ENCODE peak calls at places on chromosomes 2 and 18, in six cellular contexts. One of them, this sample, is unnamed.

GRCh38 chr2:77520981-77521380 is 1.2 kb downstream of the LRRTM4 start:
- DNase-seq in CD4-positive, alpha-beta memory T cell: no peak
- DNase-seq in RWPE1: no peak
- DNase-seq in body of pancreas: no peak
- DNase-seq in A549: no peak
- DNase-seq in OCI-LY7: no peak
- DNase-seq in this sample: no peak

GRCh38 chr18:71431171-71431570 is 1113.0 kb downstream of the CBLN2 start:
- DNase-seq in CD4-positive, alpha-beta memory T cell: no peak
- DNase-seq in RWPE1: no peak
- DNase-seq in body of pancreas: no peak
- DNase-seq in A549: no peak
- DNase-seq in OCI-LY7: no peak
- DNase-seq in this sample: no peak

GRCh38 chr2:233446121-233446520 is 91.8 kb downstream of the DGKD start:
- DNase-seq in CD4-positive, alpha-beta memory T cell: no peak
- DNase-seq in RWPE1: no peak
- DNase-seq in body of pancreas: no peak
- DNase-seq in A549: no peak
- DNase-seq in OCI-LY7: no peak
- DNase-seq in this sample: no peak

GRCh38 chr2:230203110-230203676 is 16.6 kb downstream of the SP110 start:
- DNase-seq in CD4-positive, alpha-beta memory T cell: peak
- DNase-seq in RWPE1: no peak
- DNase-seq in body of pancreas: no peak
- DNase-seq in A549: no peak
- DNase-seq in OCI-LY7: peak
- DNase-seq in this sample: peak

GRCh38 chr2:240643093-240643810 is 18.0 kb downstream of the GPR35 start:
- DNase-seq in CD4-positive, alpha-beta memory T cell: no peak
- DNase-seq in RWPE1: no peak
- DNase-seq in body of pancreas: no peak
- DNase-seq in A549: no peak
- DNase-seq in OCI-LY7: no peak
- DNase-seq in this sample: no peak

GRCh38 chr2:186543561-186544131 is 46.2 kb upstream of the ITGAV start:
- DNase-seq in CD4-positive, alpha-beta memory T cell: no peak
- DNase-seq in RWPE1: peak
- DNase-seq in body of pancreas: no peak
- DNase-seq in A549: peak
- DNase-seq in OCI-LY7: no peak
- DNase-seq in this sample: no peak

GRCh38 chr2:233234996-233235395 is 16.5 kb upstream of the ATG16L1 start:
- DNase-seq in CD4-positive, alpha-beta memory T cell: no peak
- DNase-seq in RWPE1: no peak
- DNase-seq in body of pancreas: no peak
- DNase-seq in A549: no peak
- DNase-seq in OCI-LY7: no peak
- DNase-seq in this sample: no peak

GRCh38 chr2:28422903-28423741 is 30.5 kb downstream of the FOSL2 start:
- DNase-seq in CD4-positive, alpha-beta memory T cell: no peak
- DNase-seq in RWPE1: no peak
- DNase-seq in body of pancreas: no peak
- DNase-seq in A549: no peak
- DNase-seq in OCI-LY7: no peak
- DNase-seq in this sample: no peak

GRCh38 chr2:128282246-128282975 is 36.3 kb downstream of the HS6ST1 start:
- DNase-seq in CD4-positive, alpha-beta memory T cell: no peak
- DNase-seq in RWPE1: no peak
- DNase-seq in body of pancreas: peak
- DNase-seq in A549: no peak
- DNase-seq in OCI-LY7: no peak
- DNase-seq in this sample: no peak

GRCh38 chr2:188189356-188189755 is 102.3 kb upstream of the GULP1 start:
- DNase-seq in CD4-positive, alpha-beta memory T cell: no peak
- DNase-seq in RWPE1: peak
- DNase-seq in body of pancreas: no peak
- DNase-seq in A549: no peak
- DNase-seq in OCI-LY7: no peak
- DNase-seq in this sample: no peak

GRCh38 chr18:63974991-63975390 is 5.1 kb downstream of the SERPINB8 start:
- DNase-seq in CD4-positive, alpha-beta memory T cell: no peak
- DNase-seq in RWPE1: no peak
- DNase-seq in body of pancreas: no peak
- DNase-seq in A549: peak
- DNase-seq in OCI-LY7: peak
- DNase-seq in this sample: no peak

GRCh38 chr2:169324581-169325260 is 37.6 kb downstream of the LRP2 start:
- DNase-seq in CD4-positive, alpha-beta memory T cell: no peak
- DNase-seq in RWPE1: no peak
- DNase-seq in body of pancreas: no peak
- DNase-seq in A549: no peak
- DNase-seq in OCI-LY7: no peak
- DNase-seq in this sample: no peak

GRCh38 chr2:233492738-233493137 is 73.8 kb downstream of the USP40 start:
- DNase-seq in CD4-positive, alpha-beta memory T cell: no peak
- DNase-seq in RWPE1: peak
- DNase-seq in body of pancreas: no peak
- DNase-seq in A549: no peak
- DNase-seq in OCI-LY7: no peak
- DNase-seq in this sample: no peak

GRCh38 chr18:2898131-2898640 is 51.4 kb downstream of the EMILIN2 start:
- DNase-seq in CD4-positive, alpha-beta memory T cell: no peak
- DNase-seq in RWPE1: peak
- DNase-seq in body of pancreas: no peak
- DNase-seq in A549: no peak
- DNase-seq in OCI-LY7: peak
- DNase-seq in this sample: no peak

GRCh38 chr18:49654347-49654746 is 92.5 kb downstream of the LIPG start:
- DNase-seq in CD4-positive, alpha-beta memory T cell: no peak
- DNase-seq in RWPE1: no peak
- DNase-seq in body of pancreas: no peak
- DNase-seq in A549: no peak
- DNase-seq in OCI-LY7: no peak
- DNase-seq in this sample: no peak

GRCh38 chr2:74843371-74844298 is 9.7 kb downstream of the HK2 start:
- DNase-seq in CD4-positive, alpha-beta memory T cell: peak
- DNase-seq in RWPE1: no peak
- DNase-seq in body of pancreas: no peak
- DNase-seq in A549: no peak
- DNase-seq in OCI-LY7: peak
- DNase-seq in this sample: no peak

GRCh38 chr2:16615687-16616615 is 49.7 kb downstream of the CYRIA start:
- DNase-seq in CD4-positive, alpha-beta memory T cell: peak
- DNase-seq in RWPE1: no peak
- DNase-seq in body of pancreas: no peak
- DNase-seq in A549: no peak
- DNase-seq in OCI-LY7: no peak
- DNase-seq in this sample: peak

GRCh38 chr2:175804130-175804529 is 197.9 kb downstream of the LNPK start:
- DNase-seq in CD4-positive, alpha-beta memory T cell: no peak
- DNase-seq in RWPE1: no peak
- DNase-seq in body of pancreas: no peak
- DNase-seq in A549: no peak
- DNase-seq in OCI-LY7: no peak
- DNase-seq in this sample: no peak

GRCh38 chr2:25362049-25362563 is 20.4 kb upstream of the DNMT3A start:
- DNase-seq in CD4-positive, alpha-beta memory T cell: peak
- DNase-seq in RWPE1: peak
- DNase-seq in body of pancreas: peak
- DNase-seq in A549: peak
- DNase-seq in OCI-LY7: peak
- DNase-seq in this sample: peak
- H3K27ac ChIP-seq in CD4-positive, alpha-beta memory T cell: peak
- H3K27ac ChIP-seq in RWPE1: peak
- H3K27ac ChIP-seq in body of pancreas: peak
- H3K27ac ChIP-seq in A549: peak
- H3K27ac ChIP-seq in OCI-LY7: peak
- H3K27ac ChIP-seq in this sample: peak

GRCh38 chr2:136024616-136025015 is 39.2 kb upstream of the DARS1 start:
- DNase-seq in CD4-positive, alpha-beta memory T cell: no peak
- DNase-seq in RWPE1: no peak
- DNase-seq in body of pancreas: no peak
- DNase-seq in A549: no peak
- DNase-seq in OCI-LY7: no peak
- DNase-seq in this sample: no peak
- H3K27ac ChIP-seq in CD4-positive, alpha-beta memory T cell: no peak
- H3K27ac ChIP-seq in RWPE1: no peak
- H3K27ac ChIP-seq in body of pancreas: no peak
- H3K27ac ChIP-seq in A549: no peak
- H3K27ac ChIP-seq in OCI-LY7: no peak
- H3K27ac ChIP-seq in this sample: no peak

GRCh38 chr2:95276244-95276887 is 2.1 kb downstream of the PROM2 start:
- DNase-seq in CD4-positive, alpha-beta memory T cell: no peak
- DNase-seq in RWPE1: no peak
- DNase-seq in body of pancreas: no peak
- DNase-seq in A549: no peak
- DNase-seq in OCI-LY7: no peak
- DNase-seq in this sample: no peak

GRCh38 chr2:95275601-95276243 is 1.5 kb downstream of the PROM2 start:
- DNase-seq in CD4-positive, alpha-beta memory T cell: no peak
- DNase-seq in RWPE1: no peak
- DNase-seq in body of pancreas: no peak
- DNase-seq in A549: no peak
- DNase-seq in OCI-LY7: no peak
- DNase-seq in this sample: peak

GRCh38 chr2:95277246-95277906 is 3.1 kb downstream of the PROM2 start:
- DNase-seq in CD4-positive, alpha-beta memory T cell: no peak
- DNase-seq in RWPE1: peak
- DNase-seq in body of pancreas: peak
- DNase-seq in A549: no peak
- DNase-seq in OCI-LY7: peak
- DNase-seq in this sample: no peak

GRCh38 chr2:95278051-95278471 is 3.8 kb downstream of the PROM2 start:
- DNase-seq in CD4-positive, alpha-beta memory T cell: no peak
- DNase-seq in RWPE1: peak
- DNase-seq in body of pancreas: no peak
- DNase-seq in A549: no peak
- DNase-seq in OCI-LY7: no peak
- DNase-seq in this sample: no peak

DNA sequence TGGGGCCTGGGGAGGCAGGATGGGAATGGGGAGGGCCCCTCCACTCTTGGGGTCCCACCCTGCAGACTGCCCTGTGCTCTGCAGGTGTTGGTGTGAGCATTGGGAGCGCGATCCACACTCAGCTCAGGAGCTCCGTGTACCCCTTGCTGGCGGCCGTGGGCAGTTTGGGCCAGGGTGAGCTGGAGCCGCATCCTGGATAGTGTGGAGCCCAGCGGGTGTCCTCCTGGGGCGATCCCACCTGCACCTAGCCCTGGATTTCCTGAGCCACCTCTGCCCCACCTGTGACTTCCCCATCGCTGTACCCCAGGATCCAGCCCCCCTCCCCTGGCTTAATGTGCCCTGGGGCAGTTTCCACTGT is 2.6 kb downstream of the PROM2 start:
- DNase-seq in CD4-positive, alpha-beta memory T cell: no peak
- DNase-seq in RWPE1: no peak
- DNase-seq in body of pancreas: no peak
- DNase-seq in A549: no peak
- DNase-seq in OCI-LY7: no peak
- DNase-seq in this sample: no peak
- H3K27ac ChIP-seq in CD4-positive, alpha-beta memory T cell: no peak
- H3K27ac ChIP-seq in RWPE1: peak
- H3K27ac ChIP-seq in body of pancreas: no peak
- H3K27ac ChIP-seq in A549: no peak
- H3K27ac ChIP-seq in OCI-LY7: no peak
- H3K27ac ChIP-seq in this sample: no peak

DNA sequence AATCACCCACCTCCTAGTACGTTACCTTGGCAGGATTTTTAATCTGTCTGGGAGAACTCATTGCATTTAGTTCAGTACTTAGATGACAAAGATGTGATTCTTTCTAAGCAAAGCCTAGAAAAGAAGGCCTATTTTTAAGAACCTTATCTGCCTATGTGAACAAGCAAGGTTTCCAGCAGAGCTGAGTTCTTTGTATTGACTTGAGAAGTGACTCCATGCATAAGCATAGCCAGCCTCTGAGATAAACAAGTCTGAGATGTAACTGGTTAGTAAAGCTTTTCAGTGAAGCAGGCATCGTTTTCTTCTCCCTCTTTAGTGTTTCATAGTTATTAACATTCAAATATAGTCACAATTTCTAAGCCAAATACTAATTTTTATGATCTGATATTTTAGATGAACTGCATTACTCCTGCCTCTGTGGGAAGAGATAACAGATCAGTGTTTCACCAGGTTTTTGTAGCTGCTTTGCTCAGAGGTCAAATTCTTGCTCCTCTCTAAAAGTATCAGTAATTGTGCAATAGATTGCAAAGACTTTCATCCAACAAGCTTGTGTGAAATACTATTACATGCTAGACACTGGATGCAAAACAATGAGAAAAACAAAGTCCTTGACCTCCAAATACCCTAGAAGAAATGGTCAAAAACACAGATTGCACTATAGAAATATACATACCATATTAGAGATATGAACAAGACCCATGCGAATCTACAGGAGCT is 107.8 kb downstream of the MBD2 start:
- DNase-seq in CD4-positive, alpha-beta memory T cell: no peak
- DNase-seq in RWPE1: no peak
- DNase-seq in body of pancreas: no peak
- DNase-seq in A549: no peak
- DNase-seq in OCI-LY7: no peak
- DNase-seq in this sample: no peak
- H3K27ac ChIP-seq in CD4-positive, alpha-beta memory T cell: no peak
- H3K27ac ChIP-seq in RWPE1: no peak
- H3K27ac ChIP-seq in body of pancreas: no peak
- H3K27ac ChIP-seq in A549: no peak
- H3K27ac ChIP-seq in OCI-LY7: no peak
- H3K27ac ChIP-seq in this sample: no peak

DNA sequence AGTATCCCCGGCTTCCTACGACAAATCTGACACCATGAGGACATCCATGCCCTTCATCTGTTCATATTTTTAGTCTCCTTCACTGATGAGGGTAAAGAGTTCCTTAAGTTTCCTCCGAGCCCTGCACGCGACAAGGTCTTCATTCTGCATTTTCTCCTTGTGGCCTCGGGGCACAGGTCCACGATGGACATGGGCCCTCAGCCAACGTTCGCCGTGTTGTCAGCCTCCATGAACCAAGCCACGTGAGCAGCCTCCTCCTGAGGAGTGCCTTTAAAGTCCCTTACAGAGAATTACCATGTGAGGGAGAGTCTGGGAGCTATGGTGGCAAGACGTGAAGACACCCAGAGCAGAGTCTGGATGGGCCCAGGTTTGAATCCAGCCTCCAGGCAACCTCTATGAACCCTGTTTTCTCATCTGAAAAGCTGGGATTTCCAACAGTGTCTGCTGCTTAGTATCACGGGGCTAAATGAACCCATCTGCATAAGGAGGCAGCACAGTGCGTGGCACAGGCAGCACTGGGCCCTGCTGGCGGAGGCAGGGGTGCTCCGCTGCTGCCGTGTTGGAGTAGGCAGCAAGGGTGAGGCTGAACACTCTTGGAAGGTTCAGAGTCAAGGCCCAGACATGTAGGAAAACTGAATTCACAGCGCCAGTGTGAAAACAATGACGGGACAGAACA is 54.1 kb downstream of the EIPR1 start:
- DNase-seq in CD4-positive, alpha-beta memory T cell: no peak
- DNase-seq in RWPE1: no peak
- DNase-seq in body of pancreas: no peak
- DNase-seq in A549: no peak
- DNase-seq in OCI-LY7: no peak
- DNase-seq in this sample: no peak
- H3K27ac ChIP-seq in CD4-positive, alpha-beta memory T cell: no peak
- H3K27ac ChIP-seq in RWPE1: no peak
- H3K27ac ChIP-seq in body of pancreas: no peak
- H3K27ac ChIP-seq in A549: no peak
- H3K27ac ChIP-seq in OCI-LY7: no peak
- H3K27ac ChIP-seq in this sample: no peak

This sample was measured in heart left ventricle.